ENCODE peak calls at places on chromosomes 11 and 22, in ten cellular contexts. C is HCEC 1CT; V is CD4-positive, alpha-beta memory T cell; B is vagina; R is AG08396; Q is skeletal muscle cell; E is epithelial cell of esophagus; L is left lobe of liver; K is H7; U is AG10803. X is an unnamed sample.
A peak's percentile ranks its signal among the peaks of the same experiment; 100 is the strongest.

GRCh38 chr11:92473736-92474135 is 249.1 kb downstream of the FAT3 start:
- DNase-seq in C (no peak), V (no peak), B (no peak), R (no peak), Q (no peak), E (peak; percentile 94), L (no peak), K (no peak), U (peak; percentile 40), X (no peak)

GRCh38 chr11:46279393-46280099 is 2.1 kb downstream of the CREB3L1 start:
- DNase-seq in C (peak; percentile 79), V (no peak), B (no peak), R (peak; percentile 74), Q (no peak), E (no peak), L (no peak), K (peak; percentile 53), U (peak; percentile 76), X (peak; percentile 79)

GRCh38 chr22:23752090-23752691 is 1.3 kb upstream of the ZNF70 start:
- DNase-seq in C (no peak), V (no peak), B (no peak), R (no peak), Q (no peak), E (no peak), L (no peak), K (peak; percentile 57), U (no peak), X (no peak)

GRCh38 chr22:42682113-42682851 is 33.1 kb upstream of the CYB5R3 start:
- DNase-seq in C (no peak), V (no peak), B (no peak), R (no peak), Q (no peak), E (no peak), L (no peak), K (peak; percentile 39), U (no peak), X (no peak)

GRCh38 chr11:45285289-45285828 is 782 bp downstream of the SYT13 start:
- DNase-seq in C (no peak), V (no peak), B (no peak), R (no peak), Q (no peak), E (no peak), L (no peak), K (peak; percentile 54), U (no peak), X (no peak)

GRCh38 chr11:63710476-63711217 is 29.3 kb downstream of the RTN3 start:
- DNase-seq in C (peak; percentile 61), V (no peak), B (no peak), R (peak; percentile 41), Q (peak; percentile 15), E (no peak), L (no peak), K (no peak), U (peak; percentile 94), X (peak; percentile 10)

GRCh38 chr11:6156628-6157367 is 13.3 kb downstream of the OR52B2 start:
- DNase-seq in C (no peak), V (no peak), B (no peak), R (no peak), Q (no peak), E (peak; percentile 6), L (no peak), K (no peak), U (no peak), X (no peak)

GRCh38 chr11:25633230-25633629 is 698.7 kb upstream of the ANO3 start:
- DNase-seq in C (no peak), V (no peak), B (no peak), R (no peak), Q (no peak), E (no peak), L (no peak), K (no peak), U (no peak), X (no peak)

GRCh38 chr11:95266751-95267374 is 35.9 kb upstream of the SESN3 start:
- DNase-seq in C (no peak), V (no peak), B (no peak), R (no peak), Q (no peak), E (no peak), L (no peak), K (no peak), U (peak; percentile 46), X (no peak)

GRCh38 chr22:35629406-35630234 is 12.5 kb upstream of the MB start:
- DNase-seq in C (peak; percentile 98), V (no peak), B (no peak), R (peak; percentile 92), Q (peak; percentile 95), E (peak; percentile 97), L (no peak), K (peak; percentile 57), U (peak; percentile 99), X (peak; percentile 81)

GRCh38 chr22:49763696-49764095 is 64.0 kb downstream of the BRD1 start:
- DNase-seq in C (no peak), V (no peak), B (no peak), R (no peak), Q (no peak), E (no peak), L (peak; percentile 39), K (no peak), U (no peak), X (no peak)

GRCh38 chr11:2419638-2420501 is 19.3 kb downstream of the TSSC4 start:
- DNase-seq in C (peak; percentile 60), V (peak; percentile 47), B (no peak), R (peak; percentile 93), Q (peak; percentile 28), E (peak; percentile 76), L (peak; percentile 73), K (peak; percentile 95), U (peak; percentile 76), X (peak; percentile 62)

GRCh38 chr11:78664606-78665005 is 89.9 kb upstream of the NARS2 start:
- DNase-seq in C (no peak), V (no peak), B (no peak), R (no peak), Q (no peak), E (no peak), L (no peak), K (no peak), U (no peak), X (no peak)

GRCh38 chr11:64052436-64052835 is 16.7 kb downstream of the FLRT1 start:
- DNase-seq in C (no peak), V (no peak), B (no peak), R (no peak), Q (no peak), E (no peak), L (no peak), K (peak; percentile 63), U (no peak), X (no peak)

GRCh38 chr11:116712428-116712827 is 60.4 kb downstream of the BUD13 start:
- DNase-seq in C (no peak), V (no peak), B (no peak), R (no peak), Q (no peak), E (no peak), L (no peak), K (no peak), U (no peak), X (no peak)

GRCh38 chr11:113465786-113466185 is 9.4 kb downstream of the DRD2 start:
- DNase-seq in C (no peak), V (no peak), B (no peak), R (no peak), Q (no peak), E (peak; percentile 70), L (no peak), K (no peak), U (no peak), X (no peak)

GRCh38 chr22:39527481-39527961 is 5.0 kb downstream of the RPS19BP1 start:
- DNase-seq in C (no peak), V (no peak), B (no peak), R (no peak), Q (no peak), E (peak; percentile 81), L (no peak), K (peak; percentile 61), U (no peak), X (no peak)

GRCh38 chr11:23211221-23211620 is 350.9 kb upstream of the CCDC179 start:
- DNase-seq in C (no peak), V (no peak), B (no peak), R (no peak), Q (no peak), E (peak; percentile 55), L (no peak), K (no peak), U (peak; percentile 16), X (no peak)

GRCh38 chr11:1638344-1638743 is 8.8 kb downstream of the KRTAP5-5 start:
- DNase-seq in C (no peak), V (no peak), B (no peak), R (no peak), Q (no peak), E (no peak), L (no peak), K (no peak), U (no peak), X (no peak)

GRCh38 chr11:32434387-32435151 is 770 bp downstream of the WT1 start:
- DNase-seq in C (no peak), V (no peak), B (no peak), R (no peak), Q (no peak), E (no peak), L (no peak), K (peak; percentile 82), U (no peak), X (no peak)

GRCh38 chr11:115717215-115717584 is 213.0 kb upstream of the CADM1 start:
- DNase-seq in C (no peak), V (no peak), B (no peak), R (peak; percentile 37), Q (no peak), E (no peak), L (no peak), K (no peak), U (no peak), X (no peak)

GRCh38 chr22:31327786-31328544 is 18.2 kb downstream of the PATZ1 start:
- DNase-seq in C (no peak), V (no peak), B (no peak), R (peak; percentile 13), Q (no peak), E (peak; percentile 52), L (no peak), K (peak; percentile 51), U (no peak), X (no peak)

GRCh38 chr11:104372111-104372510 is 208.2 kb upstream of the PDGFD start:
- DNase-seq in C (no peak), V (no peak), B (no peak), R (no peak), Q (no peak), E (no peak), L (no peak), K (no peak), U (peak; percentile 3), X (no peak)

GRCh38 chr11:107054391-107054790 is 36.1 kb upstream of the GUCY1A2 start:
- DNase-seq in C (no peak), V (no peak), B (no peak), R (no peak), Q (no peak), E (no peak), L (no peak), K (no peak), U (no peak), X (no peak)

GRCh38 chr11:77865805-77866204 is 44.9 kb downstream of the AAMDC start:
- DNase-seq in C (no peak), V (no peak), B (no peak), R (no peak), Q (no peak), E (no peak), L (no peak), K (no peak), U (peak; percentile 33), X (no peak)

GRCh38 chr11:129317564-129317963 is 58.1 kb upstream of the BARX2 start:
- DNase-seq in C (no peak), V (no peak), B (no peak), R (no peak), Q (no peak), E (peak; percentile 89), L (no peak), K (no peak), U (no peak), X (no peak)

GRCh38 chr22:36946436-36947158 is 33.2 kb downstream of the CSF2RB start:
- DNase-seq in C (no peak), V (no peak), B (no peak), R (no peak), Q (no peak), E (no peak), L (no peak), K (no peak), U (peak; percentile 28), X (peak; percentile 7)

GRCh38 chr11:131695889-131696429 is 325.5 kb downstream of the NTM start:
- DNase-seq in C (no peak), V (no peak), B (no peak), R (no peak), Q (no peak), E (no peak), L (no peak), K (no peak), U (no peak), X (no peak)